ENCODE peak calls at places on chromosomes 2 and 18, in five cellular contexts. C is esophagus squamous epithelium, F is colonic mucosa, L is small intestine, D is ovary. Q is an unnamed sample. For H3K4me1, the result is how much of the 10 kb centered on the place peaks cover.

GRCh38 chr2:118582058-118582457 is 265.4 kb downstream of the EN1 start:
- DNase-seq in C (no peak), F (no peak), L (no peak), D (no peak), Q (no peak)

GRCh38 chr2:230870544-230871360 is 6.0 kb downstream of the ITM2C start:
- DNase-seq in C (no peak), F (peak), L (no peak), D (no peak), Q (no peak)

GRCh38 chr2:60560734-60561649 is 7.5 kb upstream of the BCL11A start:
- DNase-seq in C (no peak), F (no peak), L (no peak), D (no peak), Q (no peak)

GRCh38 chr2:61834893-61835292 is 19.0 kb downstream of the FAM161A start:
- DNase-seq in C (no peak), F (no peak), L (no peak), D (no peak), Q (no peak)

GRCh38 chr2:134452042-134452733 is 198.3 kb downstream of the MGAT5 start:
- DNase-seq in C (no peak), F (no peak), L (no peak), D (no peak), Q (no peak)

GRCh38 chr2:200288670-200289429 is 17.6 kb upstream of the SPATS2L start:
- DNase-seq in C (no peak), F (no peak), L (no peak), D (no peak), Q (no peak)

GRCh38 chr2:149258531-149258930 is 71.9 kb upstream of the LYPD6 start:
- DNase-seq in C (no peak), F (peak), L (peak), D (no peak), Q (no peak)

GRCh38 chr18:3148930-3149535 is 70.7 kb downstream of the MYOM1 start:
- DNase-seq in C (no peak), F (no peak), L (peak), D (no peak), Q (no peak)

GRCh38 chr2:173205375-173205774 is 129.7 kb downstream of the MAP3K20 start:
- DNase-seq in C (no peak), F (no peak), L (no peak), D (peak), Q (peak)

GRCh38 chr2:233700028-233700635 is 7.4 kb downstream of the UGT1A6 start:
- DNase-seq in C (no peak), F (no peak), L (peak), D (no peak), Q (no peak)

GRCh38 chr2:233072838-233073237 is 12.7 kb downstream of the INPP5D start:
- DNase-seq in C (no peak), F (no peak), L (no peak), D (no peak), Q (no peak)

GRCh38 chr18:7447629-7448028 is 119.5 kb upstream of the PTPRM start:
- DNase-seq in C (no peak), F (no peak), L (no peak), D (no peak), Q (no peak)

GRCh38 chr2:100213595-100213994 is 71.2 kb upstream of the AFF3 start:
- DNase-seq in C (no peak), F (no peak), L (peak), D (no peak), Q (peak)

GRCh38 chr2:38925982-38926381 is 36.3 kb downstream of the ARHGEF33 start:
- DNase-seq in C (no peak), F (no peak), L (no peak), D (no peak), Q (no peak)

GRCh38 chr2:36361396-36361795 is 5.8 kb downstream of the CRIM1 start:
- DNase-seq in C (no peak), F (no peak), L (no peak), D (no peak), Q (no peak)

GRCh38 chr2:236562434-236562833 is 7.2 kb upstream of the ACKR3 start:
- DNase-seq in C (no peak), F (no peak), L (peak), D (no peak), Q (no peak)

GRCh38 chr2:183186766-183187165 is 62.5 kb downstream of the NUP35 start:
- DNase-seq in C (no peak), F (no peak), L (no peak), D (no peak), Q (no peak)

GRCh38 chr18:28044036-28044435 is 132.9 kb downstream of the CDH2 start:
- DNase-seq in C (no peak), F (no peak), L (no peak), D (no peak), Q (no peak)

GRCh38 chr18:63820694-63821093 is 45.5 kb downstream of the SERPINB7 start:
- DNase-seq in C (no peak), F (no peak), L (no peak), D (no peak), Q (no peak)

GRCh38 chr2:50614056-50614455 is 417.9 kb downstream of the NRXN1 start:
- DNase-seq in C (no peak), F (no peak), L (no peak), D (no peak), Q (no peak)

GRCh38 chr2:178871536-178871935 is 64.3 kb upstream of the TTN start:
- DNase-seq in C (no peak), F (no peak), L (no peak), D (no peak), Q (no peak)

GRCh38 chr18:5068856-5069255 is 128.2 kb downstream of the AKAIN1 start:
- DNase-seq in C (no peak), F (no peak), L (no peak), D (no peak), Q (no peak)

GRCh38 chr2:138707424-138708074 is 72.6 kb downstream of the NXPH2 start:
- DNase-seq in C (no peak), F (no peak), L (no peak), D (no peak), Q (no peak)

GRCh38 chr2:172281648-172282576 is 145.5 kb upstream of the ITGA6 start:
- DNase-seq in C (no peak), F (no peak), L (no peak), D (no peak), Q (no peak)

GRCh38 chr2:24498121-24498520 is 7.1 kb downstream of the NCOA1 start:
- DNase-seq in C (no peak), F (no peak), L (peak), D (no peak), Q (no peak)

GRCh38 chr2:24496959-24497358 is 5.9 kb downstream of the NCOA1 start:
- DNase-seq in C (no peak), F (no peak), L (no peak), D (no peak), Q (no peak)

GRCh38 chr2:24495451-24495850 is 4.4 kb downstream of the NCOA1 start:
- DNase-seq in C (no peak), F (no peak), L (no peak), D (no peak), Q (no peak)

GRCh38 chr2:24494415-24494814 is 3.4 kb downstream of the NCOA1 start:
- DNase-seq in C (no peak), F (no peak), L (no peak), D (no peak), Q (no peak)

DNA sequence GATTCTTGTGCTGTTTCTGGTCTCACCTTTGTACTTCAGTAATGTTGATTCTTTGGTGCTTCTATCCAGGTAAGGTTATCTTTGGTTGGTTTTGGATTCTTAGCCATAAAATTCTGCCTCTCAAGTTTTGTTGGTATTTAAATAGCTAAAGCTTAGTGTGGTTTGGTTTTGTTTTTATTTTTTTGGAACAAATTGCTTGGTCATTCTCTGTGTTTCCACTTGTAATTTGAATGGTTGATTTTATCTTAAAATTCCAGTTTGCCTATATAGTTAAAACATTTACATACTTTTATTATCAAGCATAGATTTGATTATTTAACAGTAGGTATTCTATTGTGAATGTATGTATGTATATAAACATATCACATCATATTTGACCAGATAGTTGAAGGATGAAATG is 6.6 kb downstream of the NCOA1 start:
- DNase-seq in C (no peak), F (no peak), L (no peak), D (no peak), Q (no peak)
- H3K4me1 ChIP-seq in C (under half), F (under half), L (under half), D (under half), Q (under half)

DNA sequence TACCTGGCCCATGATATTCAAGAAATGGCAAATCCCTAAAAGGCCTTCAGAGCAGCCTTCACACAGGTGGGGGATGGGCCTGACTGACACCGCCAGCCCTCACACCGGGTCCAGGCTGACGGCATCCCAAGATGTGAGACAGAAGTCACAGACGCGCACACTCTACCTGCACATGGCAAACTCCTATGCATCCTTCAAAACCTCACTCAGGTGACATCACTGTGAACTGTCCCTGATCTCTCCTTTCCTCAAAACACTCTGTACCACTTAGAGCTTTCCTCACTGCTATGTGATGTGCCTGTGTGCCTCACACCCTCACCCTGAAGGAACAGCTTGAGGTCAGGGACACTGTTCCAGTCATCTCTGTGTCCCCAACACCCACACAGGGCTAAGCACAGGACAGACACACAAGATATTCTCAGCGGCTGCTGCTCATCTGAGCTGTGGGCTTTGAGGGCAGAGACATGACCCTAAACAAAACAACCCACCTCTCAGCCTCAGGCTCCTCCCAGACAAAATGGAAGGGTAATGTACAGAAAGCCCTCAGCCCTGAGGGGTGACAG is 27.5 kb downstream of the BIN1 start:
- DNase-seq in C (no peak), F (no peak), L (no peak), D (no peak), Q (no peak)
- H3K4me1 ChIP-seq in C (under half), F (under half), L (under half), D (under half), Q (under half)

GRCh38 chr2:167853717-167854116 is 393.7 kb downstream of the STK39 start:
- DNase-seq in C (no peak), F (no peak), L (no peak), D (no peak), Q (no peak)

GRCh38 chr2:167856190-167856589 is 391.2 kb downstream of the STK39 start:
- DNase-seq in C (no peak), F (no peak), L (no peak), D (no peak), Q (no peak)

GRCh38 chr2:167859676-167860075 is 387.7 kb downstream of the STK39 start:
- DNase-seq in C (no peak), F (no peak), L (no peak), D (no peak), Q (no peak)

GRCh38 chr2:167857406-167857805 is 390.0 kb downstream of the STK39 start:
- DNase-seq in C (no peak), F (no peak), L (no peak), D (no peak), Q (no peak)

DNA sequence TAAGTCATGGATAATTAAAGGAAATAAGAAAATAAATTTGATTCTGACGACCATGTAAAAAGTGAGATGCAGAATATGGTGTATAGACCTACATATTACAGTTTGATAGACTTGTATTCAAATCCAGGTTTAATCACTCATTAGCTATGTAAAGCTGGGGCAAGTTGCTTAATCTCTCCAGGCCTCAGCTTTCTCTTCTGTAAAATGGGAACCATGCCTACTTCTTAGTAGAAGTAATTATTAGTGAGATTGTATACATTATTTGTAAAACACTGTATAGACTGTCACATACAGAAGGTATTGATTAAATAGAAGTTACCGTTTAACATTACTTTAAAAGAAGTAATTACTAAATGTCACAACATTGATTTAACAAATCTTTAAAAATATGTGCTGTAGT is 392.2 kb downstream of the STK39 start:
- DNase-seq in C (no peak), F (no peak), L (no peak), D (no peak), Q (no peak)
- H3K4me1 ChIP-seq in C (under half), F (under half), L (under half), D (under half), Q (under half)

DNA sequence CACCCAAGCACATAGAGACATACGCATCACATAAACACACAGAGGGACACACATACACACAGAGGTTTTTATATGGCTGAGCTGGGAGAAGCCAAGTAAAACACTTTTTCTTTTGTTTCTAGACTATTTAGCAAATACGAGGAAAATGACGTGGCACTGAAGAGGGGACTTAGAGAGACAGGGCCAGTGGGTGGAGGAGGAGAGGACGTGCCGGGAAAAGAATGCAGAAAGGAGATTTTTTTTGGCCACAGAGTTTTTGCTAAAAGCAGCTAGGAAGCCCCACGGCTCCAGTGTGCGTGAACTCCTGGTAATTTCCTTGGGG is 168.5 kb upstream of the KLF7 start:
- DNase-seq in C (no peak), F (no peak), L (no peak), D (no peak), Q (no peak)
- H3K4me1 ChIP-seq in C (under half), F (under half), L (under half), D (under half), Q (under half)

DNA sequence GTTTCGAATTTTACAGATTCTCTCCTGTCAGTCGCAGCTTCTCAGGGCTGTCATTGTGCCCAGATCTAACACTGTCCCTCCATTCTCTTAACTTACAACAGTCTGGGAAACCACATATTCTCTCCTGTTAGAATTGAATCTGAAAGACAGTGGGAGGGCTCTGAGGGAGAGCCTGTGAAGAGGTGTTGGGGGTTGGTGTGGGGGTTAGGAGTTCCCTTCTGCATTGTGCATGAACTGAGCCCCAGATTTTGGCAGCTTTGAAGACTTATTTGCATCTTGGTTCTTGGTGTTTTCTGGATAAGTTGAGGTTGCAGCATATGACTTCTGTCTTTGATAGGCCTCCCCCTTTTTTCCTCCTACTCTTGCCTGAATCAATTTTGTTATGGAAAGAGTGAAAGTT is 64.1 kb downstream of the TANC1 start:
- DNase-seq in C (no peak), F (no peak), L (no peak), D (no peak), Q (no peak)
- H3K4me1 ChIP-seq in C (under half), F (under half), L (under half), D (under half), Q (half or more)

GRCh38 chr2:239264838-239265651 is 135.8 kb downstream of the HDAC4 start:
- DNase-seq in C (no peak), F (peak), L (peak), D (peak), Q (peak)

GRCh38 chr2:239266779-239267410 is 133.9 kb downstream of the HDAC4 start:
- DNase-seq in C (no peak), F (no peak), L (peak), D (no peak), Q (no peak)

GRCh38 chr2:239266436-239266770 is 134.4 kb downstream of the HDAC4 start:
- DNase-seq in C (no peak), F (no peak), L (peak), D (no peak), Q (no peak)

GRCh38 chr2:239267411-239267941 is 133.3 kb downstream of the HDAC4 start:
- DNase-seq in C (peak), F (peak), L (peak), D (peak), Q (peak)

GRCh38 chr2:239265681-239266435 is 135.0 kb downstream of the HDAC4 start:
- DNase-seq in C (no peak), F (no peak), L (no peak), D (no peak), Q (peak)
- H3K4me1 ChIP-seq in C (half or more), F (under half), L (under half), D (under half), Q (half or more)

Q was measured in heart left ventricle.